ENCODE peak calls at places on chromosome 1, in six cellular contexts. F is activated gamma-delta T cell treated with anti-CD3 and anti-CD28 coated beads, Interleukin-2, amount 50 U/mL, for 16 hours; E is activated T-cell treated with anti-CD3 and anti-CD28 coated beads, Interleukin-2, amount 50 U/mL, for 48 hours; O is naive thymus-derived CD8-positive, alpha-beta T cell; U is kidney; P is substantia nigra. N is an unnamed sample.

GRCh38 chr1:20742671-20743070 is 10.2 kb upstream of the SH2D5 start:
- DNase-seq in O (no peak), P (no peak), E (no peak), U (no peak), F (no peak), N (no peak)

GRCh38 chr1:178324003-178324402 is 172.8 kb downstream of the CLEC20A start:
- DNase-seq in U (no peak), E (no peak), O (no peak), P (no peak), F (no peak), N (no peak)

GRCh38 chr1:212482352-212483153 is 49.8 kb downstream of the NENF start:
- DNase-seq in E (no peak), P (no peak), U (peak), O (no peak), F (no peak), N (no peak)

GRCh38 chr1:61083014-61083798 is 845 bp downstream of the NFIA start:
- DNase-seq in U (peak), E (peak), F (no peak), O (peak), P (no peak), N (no peak)

GRCh38 chr1:8182034-8182761 is 135.7 kb upstream of the SLC45A1 start:
- DNase-seq in P (no peak), F (no peak), O (no peak), E (peak), U (peak), N (no peak)

GRCh38 chr1:26368006-26368405 is 4.5 kb downstream of the ZNF683 start:
- DNase-seq in O (no peak), F (no peak), P (no peak), E (no peak), U (no peak), N (no peak)

GRCh38 chr1:114235956-114236355 is 82.3 kb upstream of the SYT6 start:
- DNase-seq in E (no peak), U (no peak), F (no peak), O (no peak), P (no peak), N (no peak)

GRCh38 chr1:167441222-167441621 is 77.1 kb downstream of the CD247 start:
- DNase-seq in F (no peak), E (no peak), U (no peak), O (no peak), P (no peak), N (peak)

GRCh38 chr1:20597650-20598049 is 8.8 kb downstream of the CDA start:
- DNase-seq in F (no peak), U (no peak), P (no peak), O (no peak), E (no peak), N (no peak)

GRCh38 chr1:115828101-115829022 is 12.6 kb downstream of the NHLH2 start:
- DNase-seq in U (no peak), F (no peak), E (peak), P (no peak), O (no peak), N (no peak)

GRCh38 chr1:65084068-65084467 is 63.9 kb upstream of the AK4 start:
- DNase-seq in U (no peak), P (no peak), E (no peak), F (no peak), O (no peak), N (no peak)

GRCh38 chr1:108016451-108016920 is 51.5 kb upstream of the VAV3 start:
- DNase-seq in O (no peak), E (peak), U (no peak), P (no peak), F (no peak), N (no peak)

GRCh38 chr1:54980528-54981241 is at the start of gene TMEM61:
- DNase-seq in F (no peak), U (peak), O (no peak), P (no peak), E (no peak), N (no peak)

GRCh38 chr1:243786546-243786945 is 63.5 kb downstream of the AKT3 start:
- DNase-seq in F (no peak), E (no peak), O (no peak), P (no peak), U (no peak), N (no peak)

GRCh38 chr1:9198538-9199361 is 35.8 kb upstream of the H6PD start:
- DNase-seq in U (no peak), O (no peak), E (peak), F (no peak), P (no peak), N (no peak)

GRCh38 chr1:89609781-89610456 is 23.0 kb upstream of the LRRC8C start:
- DNase-seq in E (peak), U (no peak), O (peak), F (peak), P (no peak), N (no peak)

GRCh38 chr1:34213976-34214375 is 37.3 kb downstream of the C1orf94 start:
- DNase-seq in F (no peak), U (no peak), P (no peak), O (no peak), E (no peak), N (no peak)